ENCODE peak calls at places on chromosomes 3 and 15, in five cellular contexts. C is GM12878, B is HCT116, I is SK-N-SH, U is K562. X is an unnamed sample.

GRCh38 chr3:9295007-9295406 is 45.6 kb upstream of the SRGAP3 start:
- DNase-seq in U (no peak), B (no peak), I (peak; percentile 32), C (no peak), X (no peak)

GRCh38 chr3:185401319-185401955 is 38.5 kb downstream of the MAP3K13 start:
- DNase-seq in B (no peak), U (no peak), I (peak; percentile 66), C (no peak), X (no peak)

GRCh38 chr3:185822221-185822956 is 2.5 kb downstream of the IGF2BP2 start:
- DNase-seq in U (peak; percentile 38), I (no peak), B (no peak), C (no peak), X (no peak)

GRCh38 chr3:79979990-79980389 is 212.2 kb upstream of the ROBO1 start:
- DNase-seq in U (no peak), C (no peak), I (no peak), B (no peak), X (no peak)

GRCh38 chr3:129004639-129005295 is 3.7 kb downstream of the EFCC1 start:
- DNase-seq in B (no peak), C (no peak), I (no peak), U (no peak), X (peak; percentile 36)

GRCh38 chr15:45995800-45996199 is 361.0 kb downstream of the SQOR start:
- DNase-seq in B (no peak), U (no peak), I (no peak), C (no peak), X (no peak)

GRCh38 chr3:154209499-154209898 is 88.3 kb downstream of the ARHGEF26 start:
- DNase-seq in I (no peak), C (no peak), B (no peak), U (no peak), X (no peak)

GRCh38 chr3:190381356-190381940 is 6.5 kb upstream of the CLDN16 start:
- DNase-seq in U (no peak), C (no peak), B (no peak), I (no peak), X (no peak)

GRCh38 chr15:40246496-40247275 is 7.8 kb downstream of the PAK6 start:
- DNase-seq in B (no peak), I (no peak), U (no peak), C (no peak), X (no peak)

GRCh38 chr15:26391556-26392229 is 381.2 kb downstream of the GABRB3 start:
- DNase-seq in I (no peak), C (no peak), U (no peak), B (no peak), X (no peak)

GRCh38 chr3:21750831-21751391 is at the start of gene ZNF385D:
- DNase-seq in I (peak; percentile 63), C (no peak), B (no peak), U (no peak), X (peak; percentile 26)

GRCh38 chr3:138824114-138824506 is 10.6 kb downstream of the PIK3CB start:
- DNase-seq in B (no peak), I (no peak), C (no peak), U (no peak), X (no peak)

GRCh38 chr15:74345051-74345450 is 22.4 kb downstream of the CYP11A1 start:
- DNase-seq in U (no peak), B (no peak), I (no peak), C (no peak), X (no peak)

GRCh38 chr15:70793694-70794093 is 30.3 kb upstream of the UACA start:
- DNase-seq in I (no peak), C (no peak), B (no peak), U (no peak), X (no peak)
- TF ChIP-seq JUND in I (no peak), C (no peak), B (no peak), U (no peak), X (no peak)

GRCh38 chr3:15983232-15983631 is 185.5 kb upstream of the ANKRD28 start:
- DNase-seq in U (no peak), B (no peak), C (no peak), I (peak; percentile 24), X (peak; percentile 42)

GRCh38 chr3:15982667-15983145 is 184.9 kb upstream of the ANKRD28 start:
- DNase-seq in I (peak; percentile 56), C (no peak), B (peak; percentile 10), U (no peak), X (no peak)

GRCh38 chr3:15983693-15984092 is 185.9 kb upstream of the ANKRD28 start:
- DNase-seq in I (no peak), U (no peak), C (no peak), B (no peak), X (no peak)

GRCh38 chr3:15979900-15980299 is 182.1 kb upstream of the ANKRD28 start:
- DNase-seq in I (no peak), B (no peak), C (no peak), U (no peak), X (no peak)

GRCh38 chr3:15982243-15982642 is 184.5 kb upstream of the ANKRD28 start:
- DNase-seq in C (no peak), B (no peak), I (no peak), U (no peak), X (no peak)
- TF ChIP-seq JUND in C (no peak), B (no peak), I (no peak), U (no peak), X (no peak)

GRCh38 chr15:51623386-51623938 is 891 bp upstream of the DMXL2 start:
- DNase-seq in I (no peak), C (no peak), U (peak; percentile 77), B (no peak), X (no peak)
- TF ChIP-seq JUND in I (no peak), C (no peak), U (peak; percentile 49), B (no peak), X (no peak)

DNA sequence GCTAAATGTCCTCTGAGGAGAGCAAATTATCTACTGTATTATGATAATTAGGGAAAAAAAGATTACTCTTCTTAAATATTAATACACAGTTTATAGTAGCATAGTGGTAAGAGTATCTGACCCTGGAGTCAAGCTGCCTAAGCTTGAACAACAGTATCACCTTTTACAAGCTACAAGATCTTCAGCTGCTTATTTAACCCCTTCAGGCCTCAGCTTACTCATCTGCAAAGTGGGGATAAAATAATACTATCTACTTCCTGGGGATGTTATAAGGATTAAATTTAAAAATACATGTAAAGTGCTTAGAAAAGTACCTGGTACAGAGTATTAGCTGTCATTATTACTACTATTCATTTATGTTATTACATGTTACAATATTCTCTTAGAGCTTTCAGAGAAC is 42.0 kb downstream of the SUMF1 start:
- DNase-seq in U (no peak), I (no peak), B (no peak), C (no peak), X (no peak)
- TF ChIP-seq JUND in U (no peak), I (no peak), B (no peak), C (no peak), X (no peak)

GRCh38 chr15:91022075-91022831 is at the start of gene VPS33B:
- DNase-seq in U (peak; percentile 93), B (peak; percentile 81), C (peak; percentile 63), I (peak; percentile 85), X (peak; percentile 66)

GRCh38 chr15:91021516-91022074 is 799 bp downstream of the VPS33B start:
- DNase-seq in C (no peak), B (no peak), U (no peak), I (peak; percentile 61), X (peak; percentile 15)

GRCh38 chr15:91023720-91024119 is 1.3 kb upstream of the VPS33B start:
- DNase-seq in I (no peak), U (no peak), B (no peak), C (no peak), X (no peak)

GRCh38 chr15:91018178-91018577 is 4.2 kb downstream of the VPS33B start:
- DNase-seq in I (no peak), B (no peak), U (no peak), C (no peak), X (no peak)

GRCh38 chr15:91022832-91023129 is 387 bp upstream of the VPS33B start:
- DNase-seq in C (no peak), I (no peak), U (no peak), B (no peak), X (no peak)
- TF ChIP-seq JUND in C (no peak), I (no peak), U (no peak), B (no peak), X (no peak)

DNA sequence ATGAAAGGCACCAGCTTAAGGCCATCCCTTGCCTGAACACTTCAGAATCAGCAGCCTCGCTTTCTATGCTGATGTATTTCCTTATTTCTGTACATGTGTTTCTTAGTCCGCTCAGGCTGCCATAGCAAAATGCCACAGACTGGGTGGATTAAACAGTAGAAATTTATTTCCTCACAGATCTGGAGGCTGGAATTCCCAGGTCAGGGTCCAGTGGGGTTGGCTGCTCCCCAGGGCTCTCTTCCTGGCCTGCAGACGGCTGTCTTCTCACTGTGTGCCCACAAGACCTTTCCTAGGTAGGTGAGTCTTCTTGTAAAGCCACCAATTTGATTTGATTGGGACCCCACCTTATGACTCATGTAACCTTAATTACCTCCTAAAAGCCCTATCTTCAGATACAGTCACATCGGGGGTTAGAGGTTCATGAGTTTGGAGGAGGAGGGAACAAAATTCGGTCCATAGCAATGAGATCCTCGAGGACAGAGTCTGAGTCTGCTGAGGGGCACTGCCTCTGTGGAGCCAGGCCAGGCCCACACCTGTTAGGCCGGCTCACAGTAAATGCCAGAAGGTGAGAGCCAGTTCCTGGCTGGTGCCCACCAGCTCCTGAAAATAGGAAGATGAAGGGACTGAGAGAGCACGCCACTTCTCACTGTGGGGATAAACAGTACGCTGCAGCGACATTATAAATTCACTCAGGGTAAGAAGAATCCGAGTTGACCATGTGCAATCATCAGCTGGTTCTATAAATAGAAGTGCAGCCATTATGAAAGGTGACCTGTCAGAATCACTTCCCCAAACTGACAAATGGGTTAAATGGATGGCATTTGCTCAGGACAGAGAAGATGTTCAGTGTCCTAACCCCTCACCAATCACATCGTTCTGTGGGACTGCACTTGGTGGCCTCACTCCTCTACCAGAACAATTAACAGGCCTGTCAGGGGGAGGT is 41.1 kb downstream of the CTXND1 start:
- DNase-seq in I (no peak), B (no peak), U (no peak), C (no peak), X (no peak)
- TF ChIP-seq JUND in I (no peak), B (no peak), U (no peak), C (no peak), X (no peak)

X was measured in T47D.